ENCODE peak calls at places on chromosomes 6 and 20, in six cellular contexts. B, T, N, G, Y and X are unnamed samples.
A peak's percentile ranks its signal among the peaks of the same experiment; 100 is the strongest.

GRCh38 chr6:132479131-132479530 is 33.8 kb downstream of the STX7 start:
- DNase-seq in B (no peak), T (no peak), N (no peak), G (no peak), Y (no peak), X (no peak)

GRCh38 chr6:8215631-8216030 is 113.3 kb upstream of the EEF1E1 start:
- DNase-seq in B (no peak), T (no peak), N (no peak), G (peak; percentile 69), Y (no peak), X (peak; percentile 41)

GRCh38 chr6:43954311-43955131 is 172.7 kb downstream of the MRPL14 start:
- DNase-seq in B (no peak), T (no peak), N (peak; percentile 76), G (no peak), Y (no peak), X (no peak)

GRCh38 chr6:127514396-127515227 is 4.5 kb downstream of the MTCL3 start:
- DNase-seq in B (peak; percentile 74), T (no peak), N (peak; percentile 44), G (no peak), Y (peak; percentile 22), X (no peak)

GRCh38 chr6:100440935-100441334 is 23.8 kb downstream of the SIM1 start:
- DNase-seq in B (no peak), T (no peak), N (no peak), G (peak; percentile 20), Y (no peak), X (no peak)

GRCh38 chr20:64049060-64049886 is at the start of gene SOX18:
- DNase-seq in B (peak; percentile 69), T (peak; percentile 33), N (peak; percentile 74), G (peak; percentile 57), Y (no peak), X (no peak)

GRCh38 chr20:4369798-4370124 is 351.9 kb upstream of the PRND start:
- DNase-seq in B (no peak), T (no peak), N (no peak), G (no peak), Y (peak; percentile 13), X (peak; percentile 80)

GRCh38 chr20:1800777-1801176 is 94.4 kb upstream of the SIRPA start:
- DNase-seq in B (no peak), T (no peak), N (no peak), G (peak; percentile 54), Y (no peak), X (no peak)

GRCh38 chr6:147063469-147064031 is 140.7 kb upstream of the STXBP5 start:
- DNase-seq in B (no peak), T (peak; percentile 12), N (no peak), G (peak; percentile 88), Y (no peak), X (peak; percentile 91)

GRCh38 chr6:27765028-27765427 is 147.2 kb downstream of the OR2B2 start:
- DNase-seq in B (no peak), T (no peak), N (no peak), G (no peak), Y (no peak), X (no peak)